ENCODE peak calls at places on chromosomes 12 and 14, in five cellular contexts. One of them, this sample, is unnamed.

GRCh38 chr12:120999191-121000120 is 16.8 kb downstream of the C12orf43 start:
- DNase-seq in K562: peak
- DNase-seq in GM12878: no peak
- DNase-seq in HepG2: no peak
- DNase-seq in GM23338: peak
- DNase-seq in this sample: no peak

GRCh38 chr14:25836647-25837046 is 761.2 kb downstream of the NOVA1 start:
- DNase-seq in HepG2: no peak
- DNase-seq in GM12878: no peak
- DNase-seq in GM23338: no peak
- DNase-seq in K562: no peak
- DNase-seq in this sample: no peak

GRCh38 chr12:104953323-104953722 is 4.8 kb downstream of the SLC41A2 start:
- DNase-seq in GM12878: no peak
- DNase-seq in HepG2: no peak
- DNase-seq in GM23338: no peak
- DNase-seq in K562: no peak
- DNase-seq in this sample: peak

GRCh38 chr14:34013714-34014055 is 62.8 kb upstream of the EGLN3 start:
- DNase-seq in HepG2: no peak
- DNase-seq in GM23338: peak
- DNase-seq in GM12878: no peak
- DNase-seq in K562: no peak
- DNase-seq in this sample: no peak

GRCh38 chr14:99395904-99396530 is 84.6 kb downstream of the SETD3 start:
- DNase-seq in K562: no peak
- DNase-seq in GM23338: no peak
- DNase-seq in HepG2: no peak
- DNase-seq in GM12878: no peak
- DNase-seq in this sample: no peak

GRCh38 chr14:101961011-101961721 is 3.2 kb upstream of the DYNC1H1 start:
- DNase-seq in HepG2: peak
- DNase-seq in GM23338: peak
- DNase-seq in GM12878: peak
- DNase-seq in K562: peak
- DNase-seq in this sample: peak

GRCh38 chr12:86134571-86134970 is 121.6 kb downstream of the MGAT4C start:
- DNase-seq in HepG2: no peak
- DNase-seq in GM12878: no peak
- DNase-seq in GM23338: no peak
- DNase-seq in K562: no peak
- DNase-seq in this sample: peak

GRCh38 chr12:22477166-22477893 is 67.0 kb downstream of the C2CD5 start:
- DNase-seq in GM12878: no peak
- DNase-seq in K562: no peak
- DNase-seq in HepG2: no peak
- DNase-seq in GM23338: no peak
- DNase-seq in this sample: no peak

GRCh38 chr14:68580096-68580640 is 212.7 kb downstream of the ZFP36L1 start:
- DNase-seq in K562: no peak
- DNase-seq in GM23338: no peak
- DNase-seq in HepG2: no peak
- DNase-seq in GM12878: no peak
- DNase-seq in this sample: no peak

GRCh38 chr12:131120831-131121271 is 167.1 kb downstream of the ADGRD1 start:
- DNase-seq in K562: no peak
- DNase-seq in HepG2: no peak
- DNase-seq in GM23338: no peak
- DNase-seq in GM12878: no peak
- DNase-seq in this sample: no peak

GRCh38 chr14:60649815-60650381 is 621 bp upstream of the SIX1 start:
- DNase-seq in GM23338: peak
- DNase-seq in HepG2: no peak
- DNase-seq in K562: no peak
- DNase-seq in GM12878: no peak
- DNase-seq in this sample: no peak

GRCh38 chr12:115891551-115891950 is 385.9 kb downstream of the MED13L start:
- DNase-seq in HepG2: no peak
- DNase-seq in GM23338: no peak
- DNase-seq in K562: no peak
- DNase-seq in GM12878: no peak
- DNase-seq in this sample: no peak

GRCh38 chr12:67764946-67765619 is 116.5 kb downstream of the DYRK2 start:
- DNase-seq in K562: no peak
- DNase-seq in GM23338: no peak
- DNase-seq in HepG2: no peak
- DNase-seq in GM12878: no peak
- DNase-seq in this sample: no peak

GRCh38 chr14:92496458-92496857 is 17.1 kb upstream of the RIN3 start:
- DNase-seq in HepG2: no peak
- DNase-seq in GM12878: no peak
- DNase-seq in K562: no peak
- DNase-seq in GM23338: no peak
- DNase-seq in this sample: no peak

GRCh38 chr12:13570005-13570694 is 373.6 kb downstream of the EMP1 start:
- DNase-seq in K562: no peak
- DNase-seq in HepG2: peak
- DNase-seq in GM12878: no peak
- DNase-seq in GM23338: no peak
- DNase-seq in this sample: no peak

GRCh38 chr12:122981036-122981471 is 573 bp downstream of the ARL6IP4 start:
- DNase-seq in GM12878: no peak
- DNase-seq in K562: no peak
- DNase-seq in GM23338: no peak
- DNase-seq in HepG2: no peak
- DNase-seq in this sample: no peak

GRCh38 chr12:108306014-108306501 is 33.1 kb downstream of the CMKLR1 start:
- DNase-seq in GM23338: no peak
- DNase-seq in GM12878: no peak
- DNase-seq in K562: no peak
- DNase-seq in HepG2: no peak
- DNase-seq in this sample: no peak

DNA sequence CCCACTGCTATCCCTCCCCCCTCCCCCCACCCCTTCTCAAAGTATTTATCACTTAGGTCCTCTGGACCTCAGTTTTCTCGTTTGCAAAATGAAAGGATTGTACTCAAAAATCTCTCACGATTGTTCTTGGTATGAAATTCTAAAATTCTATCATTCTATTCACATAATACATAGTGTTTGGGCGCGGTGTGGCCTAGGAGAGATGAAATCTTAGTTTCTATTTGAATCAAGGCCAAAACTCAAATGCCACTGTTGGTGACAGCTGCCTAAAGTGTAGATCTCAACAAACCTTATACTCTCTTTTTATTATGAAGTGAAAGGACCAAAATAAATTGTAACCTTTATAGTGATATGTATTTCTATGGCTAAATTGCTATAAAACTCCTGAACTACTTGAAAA is 23.7 kb upstream of the YAF2 start:
- DNase-seq in K562: no peak
- DNase-seq in GM23338: no peak
- DNase-seq in GM12878: no peak
- DNase-seq in HepG2: no peak
- DNase-seq in this sample: no peak
- H3K27ac ChIP-seq in K562: no peak
- H3K27ac ChIP-seq in GM23338: no peak
- H3K27ac ChIP-seq in GM12878: no peak
- H3K27ac ChIP-seq in HepG2: no peak
- H3K27ac ChIP-seq in this sample: no peak

GRCh38 chr14:73324536-73324932 is 87.2 kb downstream of the PAPLN start:
- DNase-seq in GM23338: no peak
- DNase-seq in HepG2: peak
- DNase-seq in K562: no peak
- DNase-seq in GM12878: no peak
- DNase-seq in this sample: no peak
- TF ChIP-seq JUNB in GM23338: no peak
- TF ChIP-seq JUNB in HepG2: no peak
- TF ChIP-seq JUNB in K562: no peak
- TF ChIP-seq JUNB in GM12878: no peak
- TF ChIP-seq JUNB in this sample: no peak

DNA sequence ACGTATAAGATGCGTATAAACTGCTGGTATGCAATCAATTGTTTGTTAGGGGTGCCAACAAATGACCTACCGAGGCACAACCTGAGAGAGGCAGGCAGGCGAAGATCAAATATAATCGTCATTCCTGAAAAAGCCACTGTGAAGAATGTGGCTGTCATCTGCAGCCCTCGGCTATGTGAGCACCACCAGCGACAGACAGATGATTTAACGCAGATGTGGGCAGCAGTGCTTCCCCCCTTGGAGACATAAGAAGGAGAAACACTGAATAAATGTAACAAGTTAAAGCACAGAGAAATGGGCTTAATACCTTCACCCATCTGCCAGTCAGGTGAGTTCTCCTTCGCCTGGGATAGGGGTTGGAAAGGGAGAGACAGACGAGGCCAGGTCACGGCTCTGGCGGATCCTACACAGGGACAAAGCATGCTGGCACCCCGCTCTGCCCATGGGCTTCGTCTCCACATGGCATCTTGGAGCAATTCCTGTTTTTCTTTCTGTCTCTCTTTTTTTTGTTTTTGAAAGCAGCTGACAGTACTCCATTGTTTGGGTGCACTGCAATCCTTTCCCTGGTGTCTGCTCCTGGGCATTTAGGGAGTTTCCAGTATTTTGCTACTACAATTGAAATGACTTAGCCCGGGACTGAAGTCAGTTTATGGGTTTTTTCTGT is 28.1 kb downstream of the TNFAIP2 start:
- DNase-seq in GM12878: no peak
- DNase-seq in GM23338: no peak
- DNase-seq in K562: no peak
- DNase-seq in HepG2: no peak
- DNase-seq in this sample: no peak
- H3K4me2 ChIP-seq in GM12878: no peak
- H3K4me2 ChIP-seq in GM23338: no peak
- H3K4me2 ChIP-seq in K562: no peak
- H3K4me2 ChIP-seq in HepG2: no peak
- H3K4me2 ChIP-seq in this sample: no peak

GRCh38 chr12:57332646-57333312 is 81.8 kb upstream of the STAC3 start:
- DNase-seq in GM23338: no peak
- DNase-seq in K562: no peak
- DNase-seq in HepG2: no peak
- DNase-seq in GM12878: no peak
- DNase-seq in this sample: no peak

GRCh38 chr12:57325395-57325794 is 74.4 kb upstream of the STAC3 start:
- DNase-seq in GM23338: no peak
- DNase-seq in HepG2: no peak
- DNase-seq in GM12878: no peak
- DNase-seq in K562: no peak
- DNase-seq in this sample: no peak

GRCh38 chr12:57334219-57334618 is 83.2 kb upstream of the STAC3 start:
- DNase-seq in K562: no peak
- DNase-seq in HepG2: no peak
- DNase-seq in GM23338: no peak
- DNase-seq in GM12878: no peak
- DNase-seq in this sample: no peak

GRCh38 chr12:57329219-57329618 is 78.2 kb upstream of the STAC3 start:
- DNase-seq in GM12878: no peak
- DNase-seq in K562: no peak
- DNase-seq in HepG2: no peak
- DNase-seq in GM23338: no peak
- DNase-seq in this sample: no peak

DNA sequence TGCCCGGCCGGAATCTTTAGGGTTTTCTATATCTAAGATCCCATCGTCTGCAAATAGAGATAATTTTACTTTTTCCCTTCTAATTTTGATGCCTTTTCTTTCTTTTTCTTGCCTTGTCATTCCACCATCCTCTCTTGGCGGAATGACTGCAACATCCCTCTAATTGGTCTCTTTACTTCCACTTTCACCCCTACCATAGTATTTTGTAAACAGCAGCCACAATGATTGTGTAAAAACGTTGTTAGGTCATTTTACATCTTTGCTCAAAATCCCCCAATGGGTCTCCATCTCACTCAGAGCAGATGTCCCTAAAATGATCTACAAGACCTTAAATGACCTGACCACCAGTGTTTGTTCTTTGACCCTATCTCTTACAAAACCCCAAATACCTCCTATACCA is 80.0 kb upstream of the STAC3 start:
- DNase-seq in GM12878: no peak
- DNase-seq in HepG2: no peak
- DNase-seq in K562: no peak
- DNase-seq in GM23338: no peak
- DNase-seq in this sample: no peak
- H3K27ac ChIP-seq in GM12878: no peak
- H3K27ac ChIP-seq in HepG2: no peak
- H3K27ac ChIP-seq in K562: no peak
- H3K27ac ChIP-seq in GM23338: no peak
- H3K27ac ChIP-seq in this sample: no peak

DNA sequence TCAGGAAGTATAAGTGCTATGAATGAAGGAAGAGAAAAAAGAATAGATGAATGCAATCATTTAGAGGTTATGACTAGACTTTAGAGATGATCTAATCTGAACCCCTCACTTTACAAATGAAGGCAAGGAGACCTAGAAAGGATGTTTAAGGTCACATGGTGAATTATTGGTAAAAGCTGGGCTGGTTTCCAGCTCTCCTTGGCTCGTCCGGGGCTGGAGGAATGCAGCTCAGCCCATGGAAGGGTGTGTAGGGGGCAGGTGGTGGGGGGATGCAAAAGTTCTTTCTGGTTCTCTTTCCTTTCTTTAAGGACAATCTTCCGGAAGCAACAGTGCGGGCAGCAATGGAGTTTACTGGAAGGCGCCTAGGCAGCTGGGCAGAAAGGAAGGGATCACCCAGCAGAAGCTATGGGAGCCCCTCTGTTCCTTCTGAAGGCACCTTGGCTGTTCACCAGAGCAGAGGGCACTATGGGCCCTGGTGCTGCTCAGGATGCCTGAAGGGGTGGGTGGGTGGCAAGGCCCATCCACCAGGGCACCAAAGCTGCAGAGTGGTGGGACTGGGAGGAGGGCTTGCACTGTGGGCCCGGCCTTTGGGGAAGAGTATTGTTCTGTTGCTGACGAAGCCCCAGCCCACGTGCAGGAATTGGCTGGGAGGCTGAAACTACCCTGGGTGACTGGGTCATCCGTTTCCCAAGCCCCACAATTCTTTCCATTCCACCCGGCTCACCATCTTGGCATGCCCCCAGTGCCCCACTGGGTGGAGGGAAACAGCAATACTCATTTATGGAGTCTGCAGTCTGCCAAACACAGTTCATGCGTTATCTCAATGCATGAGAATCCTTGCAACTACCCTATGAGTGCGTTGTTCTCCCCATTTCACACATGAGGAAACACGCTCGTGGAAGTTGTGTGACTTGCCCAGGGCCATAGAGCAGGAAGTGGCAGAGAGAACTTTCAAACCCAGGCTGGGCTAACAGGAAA is 78.2 kb downstream of the IRF2BPL start:
- DNase-seq in K562: no peak
- DNase-seq in HepG2: no peak
- DNase-seq in GM23338: no peak
- DNase-seq in GM12878: no peak
- DNase-seq in this sample: no peak
- TF ChIP-seq JUNB in K562: no peak
- TF ChIP-seq JUNB in HepG2: no peak
- TF ChIP-seq JUNB in GM23338: no peak
- TF ChIP-seq JUNB in GM12878: no peak
- TF ChIP-seq JUNB in this sample: no peak

GRCh38 chr12:71655495-71655894 is 8.2 kb downstream of the ZFC3H1 start:
- DNase-seq in HepG2: no peak
- DNase-seq in GM23338: no peak
- DNase-seq in K562: no peak
- DNase-seq in GM12878: no peak
- DNase-seq in this sample: no peak
- H3K4me2 ChIP-seq in HepG2: peak
- H3K4me2 ChIP-seq in GM23338: no peak
- H3K4me2 ChIP-seq in K562: no peak
- H3K4me2 ChIP-seq in GM12878: no peak
- H3K4me2 ChIP-seq in this sample: no peak

GRCh38 chr12:130098301-130099005 is 63.8 kb upstream of the FZD10 start:
- DNase-seq in HepG2: no peak
- DNase-seq in K562: no peak
- DNase-seq in GM23338: no peak
- DNase-seq in GM12878: no peak
- DNase-seq in this sample: no peak
- H3K27ac ChIP-seq in HepG2: no peak
- H3K27ac ChIP-seq in K562: no peak
- H3K27ac ChIP-seq in GM23338: no peak
- H3K27ac ChIP-seq in GM12878: no peak
- H3K27ac ChIP-seq in this sample: no peak

This sample was measured in A549.